ENCODE peak calls at places on chromosomes 6 and 20, in five cellular contexts. One of them, this sample, is unnamed.

GRCh38 chr6:109840796-109841195 is 137.3 kb upstream of the GPR6 start:
- DNase-seq in HCT116: no peak
- DNase-seq in GM23338: no peak
- DNase-seq in K562: no peak
- DNase-seq in mammary epithelial cell: no peak
- DNase-seq in this sample: no peak

GRCh38 chr20:5489596-5489995 is 172.8 kb upstream of the PROKR2 start:
- DNase-seq in HCT116: no peak
- DNase-seq in GM23338: no peak
- DNase-seq in K562: no peak
- DNase-seq in mammary epithelial cell: no peak
- DNase-seq in this sample: no peak

GRCh38 chr6:167574431-167575097 is 249.7 kb downstream of the TTLL2 start:
- DNase-seq in HCT116: no peak
- DNase-seq in GM23338: no peak
- DNase-seq in K562: no peak
- DNase-seq in mammary epithelial cell: no peak
- DNase-seq in this sample: no peak

GRCh38 chr6:149249370-149250357 is 67.8 kb upstream of the TAB2 start:
- DNase-seq in HCT116: no peak
- DNase-seq in GM23338: no peak
- DNase-seq in K562: no peak
- DNase-seq in mammary epithelial cell: no peak
- DNase-seq in this sample: no peak

GRCh38 chr6:66328181-66328580 is 621.2 kb upstream of the EYS start:
- DNase-seq in HCT116: no peak
- DNase-seq in GM23338: no peak
- DNase-seq in K562: no peak
- DNase-seq in mammary epithelial cell: no peak
- DNase-seq in this sample: no peak

GRCh38 chr6:77180367-77180766 is 282.9 kb downstream of the HTR1B start:
- DNase-seq in HCT116: no peak
- DNase-seq in GM23338: no peak
- DNase-seq in K562: no peak
- DNase-seq in mammary epithelial cell: no peak
- DNase-seq in this sample: no peak

GRCh38 chr6:42564496-42564890 is 664 bp downstream of the UBR2 start:
- DNase-seq in HCT116: no peak
- DNase-seq in GM23338: no peak
- DNase-seq in K562: no peak
- DNase-seq in mammary epithelial cell: no peak
- DNase-seq in this sample: no peak

GRCh38 chr6:142152731-142153130 is 5.7 kb downstream of the VTA1 start:
- DNase-seq in HCT116: no peak
- DNase-seq in GM23338: no peak
- DNase-seq in K562: no peak
- DNase-seq in mammary epithelial cell: no peak
- DNase-seq in this sample: no peak

GRCh38 chr6:136201735-136202134 is 48.4 kb downstream of the MTFR2 start:
- DNase-seq in HCT116: no peak
- DNase-seq in GM23338: no peak
- DNase-seq in K562: no peak
- DNase-seq in mammary epithelial cell: no peak
- DNase-seq in this sample: peak; percentile 14

GRCh38 chr6:112780498-112781096 is 433.5 kb downstream of the RFPL4B start:
- DNase-seq in HCT116: peak; percentile 75
- DNase-seq in GM23338: peak; percentile 88
- DNase-seq in K562: peak; percentile 65
- DNase-seq in mammary epithelial cell: peak; percentile 61
- DNase-seq in this sample: peak; percentile 88

GRCh38 chr6:10441004-10441654 is 26.3 kb upstream of the TFAP2A start:
- DNase-seq in HCT116: peak; percentile 93
- DNase-seq in GM23338: no peak
- DNase-seq in K562: no peak
- DNase-seq in mammary epithelial cell: peak; percentile 97
- DNase-seq in this sample: peak; percentile 58

GRCh38 chr20:34560141-34560523 is 1.6 kb downstream of the MAP1LC3A start:
- DNase-seq in HCT116: no peak
- DNase-seq in GM23338: no peak
- DNase-seq in K562: no peak
- DNase-seq in mammary epithelial cell: no peak
- DNase-seq in this sample: no peak

GRCh38 chr6:167831281-167831680 is 4.6 kb downstream of the AFDN start:
- DNase-seq in HCT116: no peak
- DNase-seq in GM23338: no peak
- DNase-seq in K562: no peak
- DNase-seq in mammary epithelial cell: no peak
- DNase-seq in this sample: no peak

GRCh38 chr6:87808005-87808757 is 106.1 kb upstream of the AKIRIN2 start:
- DNase-seq in HCT116: no peak
- DNase-seq in GM23338: no peak
- DNase-seq in K562: no peak
- DNase-seq in mammary epithelial cell: peak; percentile 93
- DNase-seq in this sample: no peak

GRCh38 chr6:165519316-165519715 is 143.7 kb downstream of the PDE10A start:
- DNase-seq in HCT116: no peak
- DNase-seq in GM23338: no peak
- DNase-seq in K562: no peak
- DNase-seq in mammary epithelial cell: no peak
- DNase-seq in this sample: no peak

GRCh38 chr6:124622351-124622750 is 339.9 kb upstream of the RNF217 start:
- DNase-seq in HCT116: no peak
- DNase-seq in GM23338: no peak
- DNase-seq in K562: no peak
- DNase-seq in mammary epithelial cell: no peak
- DNase-seq in this sample: no peak

GRCh38 chr20:41228858-41229257 is 88.7 kb downstream of the ZHX3 start:
- DNase-seq in HCT116: no peak
- DNase-seq in GM23338: no peak
- DNase-seq in K562: no peak
- DNase-seq in mammary epithelial cell: no peak
- DNase-seq in this sample: peak; percentile 42

GRCh38 chr20:50312682-50313187 is 122.1 kb downstream of the CEBPB start:
- DNase-seq in HCT116: no peak
- DNase-seq in GM23338: no peak
- DNase-seq in K562: no peak
- DNase-seq in mammary epithelial cell: peak; percentile 52
- DNase-seq in this sample: no peak

GRCh38 chr6:85126448-85127178 is 323.3 kb upstream of the NT5E start:
- DNase-seq in HCT116: peak; percentile 47
- DNase-seq in GM23338: peak; percentile 88
- DNase-seq in K562: peak; percentile 39
- DNase-seq in mammary epithelial cell: peak; percentile 32
- DNase-seq in this sample: peak; percentile 81

DNA sequence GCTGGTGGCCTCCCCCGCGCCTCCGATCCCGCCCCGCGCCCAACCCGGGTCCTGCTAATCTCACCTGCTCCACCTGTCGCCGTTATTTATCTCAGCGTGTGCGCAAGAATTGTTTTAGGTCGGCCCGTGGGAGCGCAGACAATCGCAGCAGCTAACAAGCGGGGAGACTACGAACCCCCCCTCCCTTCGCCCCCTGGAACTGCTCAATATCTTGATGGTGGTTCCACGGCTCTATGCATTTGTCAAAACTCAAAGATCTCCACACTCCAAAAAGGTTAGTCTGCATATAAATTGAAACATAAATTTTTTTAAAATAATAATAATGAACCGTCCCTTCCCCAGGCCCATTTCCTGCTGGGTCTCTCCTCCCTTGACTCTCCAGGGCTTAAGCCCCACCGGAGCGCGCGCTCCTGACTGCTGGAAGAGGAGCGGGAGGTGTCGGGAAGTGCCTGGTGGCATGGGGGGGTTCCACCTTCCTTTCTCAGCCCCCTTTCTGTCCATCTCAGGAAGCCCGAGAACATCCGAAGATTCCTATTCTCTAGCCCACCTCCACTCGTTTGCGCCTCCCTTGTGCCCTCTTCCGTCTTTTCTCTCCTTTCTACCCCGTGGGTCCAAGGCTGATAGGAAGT is 1.6 kb upstream of the MDGA1 start:
- DNase-seq in HCT116: peak; percentile 48
- DNase-seq in GM23338: no peak
- DNase-seq in K562: no peak
- DNase-seq in mammary epithelial cell: no peak
- DNase-seq in this sample: no peak
- TF ChIP-seq EZH2 in HCT116: no peak
- TF ChIP-seq EZH2 in GM23338: peak; percentile 75
- TF ChIP-seq EZH2 in K562: no peak
- TF ChIP-seq EZH2 in mammary epithelial cell: no peak
- TF ChIP-seq EZH2 in this sample: no peak

DNA sequence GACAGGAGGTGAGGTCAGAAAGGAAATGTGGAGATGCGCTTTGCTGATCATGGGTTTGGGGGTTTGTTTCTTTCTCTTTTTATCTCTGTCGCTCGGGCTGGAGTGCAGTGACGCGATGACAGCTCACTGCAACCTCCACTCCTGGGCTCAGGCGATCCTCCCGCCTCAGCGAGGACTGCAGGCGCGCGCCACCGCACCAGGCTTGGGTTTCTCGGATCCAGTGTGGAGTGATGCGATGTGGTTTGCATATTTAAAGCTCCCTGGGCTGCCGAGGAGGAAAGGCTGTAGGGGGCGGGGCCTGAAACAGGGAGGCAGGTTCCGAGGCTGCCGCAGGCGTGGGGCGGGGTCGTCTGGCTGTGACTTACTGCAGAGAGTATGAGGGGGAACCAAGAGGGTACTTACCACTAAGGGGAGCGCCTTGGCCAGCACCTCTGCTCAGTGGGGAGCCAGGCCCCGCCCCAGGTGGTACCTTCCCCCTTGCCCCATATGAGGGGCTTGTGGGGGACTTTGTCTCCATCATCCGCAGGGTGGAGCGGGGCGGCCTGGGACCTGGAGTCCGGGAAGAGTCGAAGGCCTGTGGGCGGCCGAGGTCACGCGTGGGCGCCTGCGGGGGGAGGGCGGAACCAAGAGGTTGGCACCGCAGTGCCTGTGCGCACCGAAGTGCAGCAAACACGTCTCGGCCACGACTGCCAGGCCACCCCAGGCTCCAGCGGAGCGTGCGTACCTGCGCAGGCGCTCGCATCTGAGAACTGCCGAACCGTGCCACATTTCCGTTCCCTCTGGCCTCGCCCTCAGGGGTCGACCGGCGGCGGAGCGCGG is 12.7 kb upstream of the BAK1 start:
- DNase-seq in HCT116: no peak
- DNase-seq in GM23338: peak; percentile 94
- DNase-seq in K562: peak; percentile 57
- DNase-seq in mammary epithelial cell: no peak
- DNase-seq in this sample: no peak
- H3K4me3 ChIP-seq in HCT116: no peak overlapping the region
- H3K4me3 ChIP-seq in GM23338: peak overlapping the region; percentile 66
- H3K4me3 ChIP-seq in K562: no peak overlapping the region
- H3K4me3 ChIP-seq in mammary epithelial cell: no peak overlapping the region
- H3K4me3 ChIP-seq in this sample: no peak overlapping the region

DNA sequence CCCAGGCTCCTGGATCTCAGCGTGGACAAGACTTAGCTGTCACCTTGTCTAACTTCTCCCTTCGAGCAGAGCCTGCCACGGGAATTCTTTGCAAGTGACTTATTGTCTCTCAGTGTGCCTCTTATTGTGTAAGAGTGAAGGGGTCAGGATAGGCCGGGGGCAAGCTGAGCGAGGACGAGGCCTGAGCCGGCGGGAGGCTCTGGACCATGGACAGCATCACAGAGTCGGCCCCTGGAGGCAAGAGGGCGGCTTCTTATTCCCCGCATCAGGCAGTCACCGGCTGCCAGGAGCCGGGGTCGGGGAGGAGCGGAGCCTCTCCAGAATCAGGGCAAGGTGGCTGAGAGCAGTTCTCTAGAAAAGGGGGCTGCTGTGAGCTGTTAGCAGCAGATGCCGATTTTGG is 71.1 kb upstream of the CCDC167 start:
- DNase-seq in HCT116: no peak
- DNase-seq in GM23338: peak; percentile 35
- DNase-seq in K562: no peak
- DNase-seq in mammary epithelial cell: no peak
- DNase-seq in this sample: no peak
- TF ChIP-seq EZH2 in HCT116: no peak
- TF ChIP-seq EZH2 in GM23338: no peak
- TF ChIP-seq EZH2 in K562: no peak
- TF ChIP-seq EZH2 in mammary epithelial cell: no peak
- TF ChIP-seq EZH2 in this sample: no peak

DNA sequence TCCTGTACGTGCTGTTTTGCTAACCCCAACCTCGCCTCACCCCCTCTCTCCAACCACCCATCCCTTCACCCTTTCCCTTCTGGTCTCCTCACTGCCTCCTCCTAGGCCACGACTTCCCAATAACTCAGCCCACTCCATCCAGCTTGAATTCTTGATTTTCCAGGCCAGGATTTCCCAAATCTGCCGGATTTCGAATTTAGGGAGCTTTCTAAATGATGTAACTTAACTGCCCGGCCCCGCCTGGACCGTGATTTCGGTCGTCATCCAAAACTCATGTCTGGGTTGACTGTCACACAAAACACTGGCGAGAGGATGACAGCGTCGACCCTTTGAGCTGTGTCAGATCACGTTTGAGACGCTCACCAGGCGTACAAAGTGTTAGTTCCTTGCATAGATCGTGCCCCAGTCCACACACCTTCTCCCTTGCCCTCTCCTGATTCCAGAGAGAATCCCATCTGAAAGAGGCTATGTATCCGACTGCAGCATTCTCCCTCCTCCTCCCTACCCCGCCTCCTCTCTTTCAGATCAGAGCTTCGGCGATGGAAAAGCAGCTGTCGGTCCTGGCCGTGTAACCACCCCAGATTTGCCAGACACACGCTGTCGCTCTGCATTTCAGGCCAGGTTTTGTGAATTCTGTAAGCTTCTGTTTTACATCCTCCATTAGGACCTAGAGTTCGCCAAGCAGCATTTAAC is 168.2 kb downstream of the GPX5 start:
- DNase-seq in HCT116: no peak
- DNase-seq in GM23338: peak; percentile 80
- DNase-seq in K562: no peak
- DNase-seq in mammary epithelial cell: no peak
- DNase-seq in this sample: no peak
- H3K4me3 ChIP-seq in HCT116: no peak overlapping the region
- H3K4me3 ChIP-seq in GM23338: peak overlapping the region; percentile 94
- H3K4me3 ChIP-seq in K562: no peak overlapping the region
- H3K4me3 ChIP-seq in mammary epithelial cell: no peak overlapping the region
- H3K4me3 ChIP-seq in this sample: no peak overlapping the region

DNA sequence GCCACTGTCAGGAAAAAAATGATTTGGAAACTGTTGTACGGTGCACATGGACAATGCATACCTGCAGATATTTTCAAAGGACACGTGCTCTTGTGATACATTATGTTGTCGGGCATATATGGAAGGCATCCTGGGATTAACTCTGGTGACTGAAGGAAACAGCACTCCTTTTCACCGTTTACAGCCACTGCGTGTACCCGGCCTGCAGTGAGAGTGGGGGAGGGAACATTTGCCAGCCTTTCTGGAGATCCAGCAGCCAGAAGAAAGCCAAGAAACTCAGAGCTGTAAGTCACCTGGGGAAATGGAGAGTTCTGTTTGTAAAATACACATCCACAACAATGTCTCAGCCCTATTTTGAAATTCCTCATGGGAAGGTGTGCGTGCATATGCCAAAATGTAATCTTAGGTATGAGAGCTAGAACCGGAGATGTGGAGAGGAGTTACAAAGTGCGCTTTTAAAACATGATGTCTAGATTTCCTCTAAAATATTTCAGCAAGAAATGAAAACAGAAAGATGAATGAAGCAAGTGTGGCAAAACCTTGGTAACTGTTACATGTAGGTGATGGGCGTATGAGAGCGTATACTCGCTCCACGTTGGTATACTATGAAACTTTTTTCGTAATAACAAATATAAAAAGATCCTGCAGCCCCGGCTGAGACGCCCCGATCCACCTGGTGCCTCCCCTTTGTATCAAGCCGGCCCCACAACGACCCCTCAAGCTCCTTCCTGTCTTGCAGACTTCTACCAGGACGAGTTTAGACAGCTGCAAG is 8.6 kb upstream of the FOXF2 start:
- DNase-seq in HCT116: no peak
- DNase-seq in GM23338: no peak
- DNase-seq in K562: no peak
- DNase-seq in mammary epithelial cell: no peak
- DNase-seq in this sample: no peak
- TF ChIP-seq EZH2 in HCT116: no peak
- TF ChIP-seq EZH2 in GM23338: peak; percentile 94
- TF ChIP-seq EZH2 in K562: no peak
- TF ChIP-seq EZH2 in mammary epithelial cell: peak; percentile 100
- TF ChIP-seq EZH2 in this sample: peak; percentile 69

This sample was measured in A673.